ENCODE peak calls at places on chromosomes 13 and 19, in eight cellular contexts. V is GM12892; W is AG04450; H is NCI-H82; O is GOT3; S is stimulated activated CD4-positive, alpha-beta T cell treated with anti-CD3 and anti-CD28 coated beads, Interleukin-15, amount 100 ng/mL, for 1 hour; D is frontal cortex; N is smooth muscle cell of the brain vasculature. U is an unnamed sample.

GRCh38 chr19:18768046-18768771 is 22.9 kb downstream of the COMP start:
- DNase-seq in S (no peak), D (no peak), O (no peak), H (peak), W (no peak), V (no peak), N (no peak), U (no peak)

GRCh38 chr19:4575267-4575793 is 15.8 kb upstream of the SEMA6B start:
- DNase-seq in W (peak), D (peak), N (peak), O (peak), V (no peak), H (peak), S (no peak), U (no peak)

GRCh38 chr13:103275708-103276107 is 209.5 kb upstream of the SLC10A2 start:
- DNase-seq in V (no peak), D (no peak), S (no peak), H (no peak), O (no peak), N (no peak), W (no peak), U (no peak)

GRCh38 chr13:96822900-96823299 is 171.4 kb downstream of the OXGR1 start:
- DNase-seq in D (no peak), S (no peak), N (no peak), W (no peak), H (peak), V (no peak), O (no peak), U (no peak)

GRCh38 chr13:95660981-95661581 is 15.9 kb upstream of the DNAJC3 start:
- DNase-seq in H (peak), V (no peak), W (no peak), O (no peak), S (no peak), N (no peak), D (no peak), U (no peak)

GRCh38 chr13:74205313-74205690 is 71.1 kb upstream of the KLF12 start:
- DNase-seq in O (no peak), H (no peak), S (no peak), N (no peak), D (no peak), V (no peak), W (no peak), U (no peak)

GRCh38 chr19:34366670-34367423 is 1.9 kb downstream of the GPI start:
- DNase-seq in H (no peak), N (no peak), D (no peak), W (peak), O (peak), V (no peak), S (no peak), U (no peak)

GRCh38 chr19:36073121-36073876 is 18.6 kb downstream of the WDR62 start:
- DNase-seq in O (no peak), N (no peak), V (no peak), D (no peak), S (no peak), W (no peak), H (no peak), U (no peak)

GRCh38 chr13:44765076-44765475 is 188.9 kb upstream of the TSC22D1 start:
- DNase-seq in N (no peak), V (no peak), O (no peak), D (no peak), S (no peak), W (no peak), H (no peak), U (no peak)

GRCh38 chr13:108895220-108895704 is 265.9 kb downstream of the MYO16 start:
- DNase-seq in H (peak), W (no peak), V (no peak), D (no peak), O (no peak), N (no peak), S (no peak), U (no peak)

GRCh38 chr19:4807188-4807587 is 15.7 kb downstream of the FEM1A start:
- DNase-seq in S (no peak), N (no peak), D (no peak), W (no peak), O (no peak), H (no peak), V (no peak), U (no peak)

GRCh38 chr13:87903568-87903967 is 232.4 kb downstream of the SLITRK5 start:
- DNase-seq in S (no peak), W (no peak), N (no peak), O (no peak), D (no peak), H (no peak), V (no peak), U (no peak)

GRCh38 chr19:49119411-49120324 is at the start of gene PPFIA3:
- DNase-seq in H (peak), V (no peak), O (no peak), S (no peak), D (peak), N (no peak), W (no peak), U (no peak)

GRCh38 chr13:48535791-48536190 is 2.9 kb upstream of the RCBTB2 start:
- DNase-seq in H (no peak), N (no peak), W (no peak), D (no peak), V (no peak), O (no peak), S (no peak), U (no peak)

GRCh38 chr19:47762151-47762550 is 16.4 kb upstream of the SELENOW start:
- DNase-seq in S (no peak), N (no peak), O (no peak), D (no peak), H (no peak), V (no peak), W (no peak), U (no peak)

GRCh38 chr13:29081036-29081435 is 260.9 kb downstream of the MTUS2 start:
- DNase-seq in W (no peak), N (no peak), S (no peak), H (no peak), V (peak), D (no peak), O (no peak), U (no peak)

GRCh38 chr19:35642798-35643254 is 1.3 kb downstream of the ETV2 start:
- DNase-seq in V (no peak), D (no peak), S (no peak), W (no peak), N (no peak), O (no peak), H (no peak), U (no peak)

GRCh38 chr19:40921005-40921897 is 39.2 kb upstream of the CYP2A7 start:
- DNase-seq in D (no peak), S (no peak), V (no peak), W (no peak), N (no peak), H (no peak), O (no peak), U (no peak)

GRCh38 chr13:36000028-36000427 is 131.2 kb downstream of the DCLK1 start:
- DNase-seq in S (no peak), O (no peak), D (no peak), W (no peak), N (no peak), V (no peak), H (peak), U (no peak)

GRCh38 chr19:56765107-56765506 is 75.4 kb downstream of the PEG3 start:
- DNase-seq in S (no peak), W (no peak), D (peak), O (no peak), H (peak), V (no peak), N (no peak), U (no peak)

GRCh38 chr19:47663911-47664771 is 49.1 kb upstream of the EHD2 start:
- DNase-seq in S (no peak), O (peak), W (peak), V (no peak), D (peak), N (peak), H (no peak), U (peak)

GRCh38 chr13:51929699-51930098 is 67.9 kb downstream of the CCDC70 start:
- DNase-seq in S (no peak), H (no peak), W (no peak), N (no peak), D (no peak), O (no peak), V (no peak), U (no peak)